ENCODE peak calls at places on chromosome 16, in four cellular contexts. E is mesendoderm, R is mammary epithelial cell, Y is BJ. A is an unnamed sample.

GRCh38 chr16:66578596-66579531 is at the start of gene CMTM2:
- DNase-seq in E (no peak), R (no peak), Y (no peak), A (peak; percentile 51)

GRCh38 chr16:57901480-57902069 is 69.4 kb downstream of the CNGB1 start:
- DNase-seq in E (no peak), R (no peak), Y (no peak), A (no peak)

GRCh38 chr16:19291459-19291858 is 5.9 kb downstream of the CLEC19A start:
- DNase-seq in E (peak; percentile 94), R (peak; percentile 21), Y (no peak), A (peak; percentile 49)

GRCh38 chr16:30184430-30185140 is 1.2 kb downstream of the CORO1A start:
- DNase-seq in E (no peak), R (peak; percentile 25), Y (no peak), A (peak; percentile 29)

GRCh38 chr16:82748026-82748425 is 121.3 kb downstream of the CDH13 start:
- DNase-seq in E (no peak), R (peak; percentile 16), Y (no peak), A (no peak)

GRCh38 chr16:15990902-15991301 is 41.5 kb downstream of the ABCC1 start:
- DNase-seq in E (no peak), R (no peak), Y (no peak), A (no peak)

GRCh38 chr16:53111078-53111776 is 56.4 kb downstream of the CHD9 start:
- DNase-seq in E (no peak), R (peak; percentile 21), Y (no peak), A (peak; percentile 77)

GRCh38 chr16:82657239-82657638 is 30.5 kb downstream of the CDH13 start:
- DNase-seq in E (no peak), R (peak; percentile 30), Y (no peak), A (no peak)

GRCh38 chr16:28967156-28967555 is 7.4 kb upstream of the SPNS1 start:
- DNase-seq in E (no peak), R (no peak), Y (no peak), A (no peak)

DNA sequence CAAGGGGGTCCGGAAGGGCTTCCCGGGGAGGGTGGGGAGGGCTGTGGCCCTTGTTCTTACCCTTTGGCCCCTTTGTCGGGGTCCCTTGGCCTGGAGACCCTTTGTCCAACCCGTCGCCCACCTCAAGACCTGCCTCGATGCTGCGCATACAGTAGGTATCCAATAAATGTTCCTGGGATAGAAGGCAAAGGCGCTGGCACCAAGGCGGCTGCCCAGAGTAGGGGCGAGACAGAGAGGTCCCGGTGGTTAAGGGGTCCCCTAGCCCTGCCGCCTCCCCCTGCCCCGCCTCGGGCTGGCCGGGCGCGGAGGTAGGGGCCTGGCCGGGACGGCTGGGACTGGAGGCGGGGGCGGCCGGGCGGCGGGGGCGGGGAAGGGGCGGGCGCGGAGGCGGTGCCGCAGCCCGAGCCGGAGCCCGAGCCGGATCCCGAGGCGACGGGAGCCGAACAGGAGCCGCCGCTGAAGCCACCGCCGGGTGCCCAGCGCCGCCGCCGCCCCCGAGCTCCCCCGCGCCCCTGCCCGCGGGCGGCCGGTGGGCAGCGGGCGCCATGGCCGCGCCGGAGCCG is at the start of gene NHERF2:
- DNase-seq in E (no peak), R (no peak), Y (no peak), A (peak; percentile 96)
- H3K4me3 ChIP-seq in E (no peak within 1 kb of the TSS), R (peak within 1 kb of the TSS; percentile 41), Y (peak within 1 kb of the TSS; percentile 62), A (peak within 1 kb of the TSS; percentile 54)

GRCh38 chr16:11024333-11025053 is 80.1 kb downstream of the CLEC16A start:
- DNase-seq in E (no peak), R (peak; percentile 56), Y (no peak), A (no peak)

GRCh38 chr16:11022002-11022401 is 77.6 kb downstream of the CLEC16A start:
- DNase-seq in E (peak; percentile 9), R (no peak), Y (no peak), A (no peak)

GRCh38 chr16:11023640-11024039 is 79.3 kb downstream of the CLEC16A start:
- DNase-seq in E (no peak), R (no peak), Y (no peak), A (no peak)

GRCh38 chr16:11020792-11021440 is 76.6 kb downstream of the CLEC16A start:
- DNase-seq in E (no peak), R (no peak), Y (no peak), A (no peak)

GRCh38 chr16:11025120-11025531 is 80.8 kb downstream of the CLEC16A start:
- DNase-seq in E (no peak), R (no peak), Y (no peak), A (no peak)
- H3K36me3 ChIP-seq in E (no peaks in the 10 kb centered on the region), R (peaks cover 2% of the 10 kb centered on the region), Y (peaks cover 3% of the 10 kb centered on the region), A (peaks cover 1% of the 10 kb centered on the region)

GRCh38 chr16:67650023-67650422 is 5.1 kb downstream of the CARMIL2 start:
- DNase-seq in E (no peak), R (no peak), Y (no peak), A (no peak)

GRCh38 chr16:67651039-67651438 is 6.1 kb downstream of the CARMIL2 start:
- DNase-seq in E (no peak), R (no peak), Y (no peak), A (no peak)

GRCh38 chr16:67653131-67654068 is 6.7 kb downstream of the ACD start:
- DNase-seq in E (no peak), R (no peak), Y (no peak), A (peak; percentile 86)

GRCh38 chr16:67652578-67653130 is 7.4 kb downstream of the ACD start:
- DNase-seq in E (peak; percentile 78), R (peak; percentile 39), Y (no peak), A (peak; percentile 100)

GRCh38 chr16:67651847-67652246 is 6.9 kb downstream of the CARMIL2 start:
- DNase-seq in E (no peak), R (no peak), Y (no peak), A (no peak)
- H3K27me3 ChIP-seq in E (no peaks in the 10 kb centered on the region), R (peaks cover 35% of the 10 kb centered on the region), Y (peaks cover 29% of the 10 kb centered on the region), A (peaks cover 79% of the 10 kb centered on the region)

GRCh38 chr16:9112166-9112843 is 20.9 kb downstream of the HAPSTR1 start:
- DNase-seq in E (no peak), R (no peak), Y (no peak), A (no peak)
- H3K4me3 ChIP-seq in E (no peak overlapping the region), R (no peak overlapping the region), Y (no peak overlapping the region), A (no peak overlapping the region)

GRCh38 chr16:68298312-68298711 is 12.4 kb downstream of the SLC7A6OS start:
- DNase-seq in E (no peak), R (no peak), Y (no peak), A (no peak)
- H3K36me3 ChIP-seq in E (peaks cover 23% of the 10 kb centered on the region), R (peaks cover 15% of the 10 kb centered on the region), Y (peaks cover 36% of the 10 kb centered on the region), A (peaks cover 36% of the 10 kb centered on the region)

GRCh38 chr16:86381491-86381890 is 128.8 kb upstream of the FOXF1 start:
- DNase-seq in E (no peak), R (no peak), Y (no peak), A (no peak)
- H3K27me3 ChIP-seq in E (no peaks in the 10 kb centered on the region), R (no peaks in the 10 kb centered on the region), Y (no peaks in the 10 kb centered on the region), A (no peaks in the 10 kb centered on the region)

GRCh38 chr16:49052846-49053245 is 228.8 kb downstream of the CBLN1 start:
- DNase-seq in E (no peak), R (no peak), Y (no peak), A (no peak)
- H3K4me3 ChIP-seq in E (no peak overlapping the region), R (no peak overlapping the region), Y (no peak overlapping the region), A (no peak overlapping the region)

GRCh38 chr16:89395150-89396142 is 94.9 kb downstream of the ANKRD11 start:
- DNase-seq in E (no peak), R (peak; percentile 88), Y (peak; percentile 93), A (peak; percentile 52)
- H3K36me3 ChIP-seq in E (peaks cover 2% of the 10 kb centered on the region), R (peaks cover 4% of the 10 kb centered on the region), Y (peaks cover 1% of the 10 kb centered on the region), A (no peaks in the 10 kb centered on the region)

DNA sequence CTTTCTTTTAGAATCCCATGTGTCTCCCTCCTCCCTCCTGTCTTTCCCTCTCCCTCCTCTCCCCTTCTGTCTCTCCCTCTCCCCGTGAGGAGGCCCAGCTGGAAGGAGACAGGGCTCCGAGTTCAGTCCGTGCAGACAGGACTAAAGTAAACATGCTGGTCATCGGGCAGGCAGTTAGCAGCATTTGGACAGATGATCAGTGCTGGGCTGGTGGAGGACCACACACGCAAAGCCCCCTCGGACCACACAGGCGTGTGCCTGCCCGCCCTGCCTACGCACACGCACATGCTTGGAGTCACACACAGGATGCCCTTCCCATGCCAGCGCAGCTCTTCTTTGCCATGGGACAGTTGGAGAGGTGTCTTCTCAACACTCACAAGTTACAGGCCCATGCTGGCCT is 215.8 kb upstream of the FOXF1 start:
- DNase-seq in E (no peak), R (no peak), Y (no peak), A (no peak)
- H3K27me3 ChIP-seq in E (peaks cover 10% of the 10 kb centered on the region), R (peaks cover 15% of the 10 kb centered on the region), Y (peaks cover 25% of the 10 kb centered on the region), A (peaks cover 22% of the 10 kb centered on the region)